ENCODE peak calls at places on chromosome 21, in seven cellular contexts. U is cardiac muscle cell; J is H1; P is CD4-positive, alpha-beta memory T cell; X is right lobe of liver; T is transverse colon; R is K562. H is an unnamed sample. For H3K4me1 and H3K9me3, the result is how much of the 10 kb centered on the place peaks cover.

GRCh38 chr21:42381347-42381984 is 14.4 kb downstream of the TMPRSS3 start:
- DNase-seq in U (peak), J (no peak), P (peak), X (peak), T (peak), R (no peak), H (no peak)

GRCh38 chr21:28793043-28793442 is 199.6 kb downstream of the LTN1 start:
- DNase-seq in U (peak), J (no peak), P (no peak), X (no peak), T (no peak), R (no peak), H (no peak)

GRCh38 chr21:31895069-31895851 is 22.4 kb downstream of the HUNK start:
- DNase-seq in U (no peak), J (no peak), P (no peak), X (no peak), T (no peak), R (no peak), H (no peak)

GRCh38 chr21:39582749-39583148 is 30.0 kb upstream of the B3GALT5 start:
- DNase-seq in U (no peak), J (no peak), P (no peak), X (no peak), T (no peak), R (no peak), H (no peak)

GRCh38 chr21:16419188-16419874 is 689.5 kb downstream of the USP25 start:
- DNase-seq in U (peak), J (no peak), P (no peak), X (peak), T (peak), R (no peak), H (peak)

GRCh38 chr21:25573409-25574206 is 33.7 kb downstream of the MRPL39 start:
- DNase-seq in U (peak), J (no peak), P (peak), X (no peak), T (no peak), R (peak), H (no peak)

GRCh38 chr21:42097860-42098259 is 26.7 kb downstream of the UMODL1 start:
- DNase-seq in U (peak), J (no peak), P (no peak), X (peak), T (peak), R (no peak), H (peak)

GRCh38 chr21:14046401-14046800 is 164.4 kb downstream of the LIPI start:
- DNase-seq in U (no peak), J (no peak), P (no peak), X (no peak), T (no peak), R (no peak), H (no peak)

GRCh38 chr21:42575111-42575510 is 61.5 kb downstream of the SLC37A1 start:
- DNase-seq in U (no peak), J (no peak), P (no peak), X (no peak), T (peak), R (no peak), H (peak)

GRCh38 chr21:42653492-42654061 is at the start of gene PDE9A:
- DNase-seq in U (no peak), J (peak), P (no peak), X (peak), T (peak), R (peak), H (no peak)

GRCh38 chr21:46509760-46510159 is 51.1 kb downstream of the DIP2A start:
- DNase-seq in U (peak), J (no peak), P (no peak), X (no peak), T (peak), R (no peak), H (no peak)

GRCh38 chr21:33690874-33691273 is 48.6 kb downstream of the ITSN1 start:
- DNase-seq in U (no peak), J (no peak), P (no peak), X (no peak), T (no peak), R (no peak), H (no peak)

GRCh38 chr21:31872452-31873274 is at the start of gene HUNK:
- DNase-seq in U (peak), J (no peak), P (no peak), X (peak), T (peak), R (no peak), H (no peak)

GRCh38 chr21:25871566-25871965 is 136.8 kb downstream of the GABPA start:
- DNase-seq in U (no peak), J (peak), P (no peak), X (no peak), T (no peak), R (peak), H (no peak)

GRCh38 chr21:25809013-25809412 is 74.2 kb downstream of the GABPA start:
- DNase-seq in U (no peak), J (no peak), P (no peak), X (no peak), T (no peak), R (no peak), H (no peak)

GRCh38 chr21:33801424-33802405 is 113.9 kb downstream of the ATP5PO start:
- DNase-seq in U (no peak), J (no peak), P (no peak), X (peak), T (no peak), R (no peak), H (no peak)

GRCh38 chr21:26826801-26827200 is 18.4 kb downstream of the ADAMTS1 start:
- DNase-seq in U (peak), J (no peak), P (no peak), X (no peak), T (no peak), R (no peak), H (no peak)

GRCh38 chr21:32726742-32727477 is 903 bp downstream of the SYNJ1 start:
- DNase-seq in U (peak), J (no peak), P (peak), X (no peak), T (peak), R (peak), H (peak)

GRCh38 chr21:26007911-26008579 is 162.5 kb downstream of the APP start:
- DNase-seq in U (peak), J (no peak), P (no peak), X (no peak), T (no peak), R (no peak), H (no peak)

GRCh38 chr21:25878334-25878733 is 143.6 kb downstream of the GABPA start:
- DNase-seq in U (peak), J (no peak), P (no peak), X (no peak), T (no peak), R (no peak), H (no peak)

GRCh38 chr21:37389456-37389855 is 22.9 kb downstream of the DYRK1A start:
- DNase-seq in U (no peak), J (no peak), P (no peak), X (no peak), T (no peak), R (no peak), H (no peak)
- H3K4me1 ChIP-seq in U (under half), J (under half), P (half or more), X (under half), T (under half), R (under half), H (under half)

GRCh38 chr21:44067011-44067839 is 40.0 kb upstream of the PWP2 start:
- DNase-seq in U (no peak), J (no peak), P (no peak), X (no peak), T (no peak), R (peak), H (peak)
- H3K9me3 ChIP-seq in U (under half), J (under half), P (under half), X (under half), T (under half), R (under half), H (under half)

GRCh38 chr21:35587841-35588390 is 472.4 kb downstream of the SETD4 start:
- DNase-seq in U (no peak), J (no peak), P (no peak), X (no peak), T (no peak), R (no peak), H (no peak)

GRCh38 chr21:35586305-35586704 is 474.0 kb downstream of the SETD4 start:
- DNase-seq in U (no peak), J (no peak), P (no peak), X (no peak), T (no peak), R (no peak), H (no peak)

GRCh38 chr21:35585155-35585554 is 475.2 kb downstream of the SETD4 start:
- DNase-seq in U (no peak), J (no peak), P (no peak), X (no peak), T (no peak), R (no peak), H (no peak)

GRCh38 chr21:35583566-35584216 is 476.6 kb downstream of the SETD4 start:
- DNase-seq in U (no peak), J (no peak), P (no peak), X (no peak), T (no peak), R (no peak), H (no peak)

GRCh38 chr21:35585878-35586277 is 474.4 kb downstream of the SETD4 start:
- DNase-seq in U (no peak), J (no peak), P (no peak), X (no peak), T (no peak), R (no peak), H (no peak)
- H3K4me3 ChIP-seq in U (no peak), J (no peak), P (no peak), X (no peak), T (no peak), R (no peak), H (no peak)

DNA sequence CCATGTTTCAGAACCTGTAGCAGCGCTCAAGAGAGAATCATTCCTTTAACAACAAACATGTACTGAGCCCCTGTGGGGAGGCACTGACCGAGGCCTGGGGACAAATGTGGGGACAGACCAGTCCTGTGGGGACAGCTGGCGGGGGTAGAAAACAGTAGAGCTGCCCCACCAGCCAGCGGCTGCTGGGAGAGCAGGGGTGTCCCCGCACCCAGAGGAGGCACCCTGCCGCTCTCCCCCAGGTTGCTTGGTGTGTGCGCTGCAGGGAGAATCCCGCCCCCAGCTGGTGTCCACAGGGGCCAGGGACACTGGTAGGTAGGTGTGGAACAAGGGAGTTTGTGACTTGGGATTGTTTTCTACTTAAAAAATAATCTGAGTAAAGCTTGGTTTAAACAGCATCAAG is 62.1 kb downstream of the ADARB1 start:
- DNase-seq in U (no peak), J (no peak), P (no peak), X (no peak), T (no peak), R (no peak), H (no peak)
- H3K4me1 ChIP-seq in U (under half), J (under half), P (under half), X (under half), T (under half), R (under half), H (under half)

H was measured in ascending aorta.